ENCODE peak calls at places on chromosomes 13 and 19, in ten cellular contexts. D is neural progenitor cell, N is fibroblast of pulmonary artery, V is transverse colon, U is dorsolateral prefrontal cortex, M is heart right ventricle, Z is tibial nerve, A is osteoblast, Q is neural crest cell, X is choroid plexus epithelial cell. I is an unnamed sample.

GRCh38 chr19:50331187-50332013 is 2.2 kb upstream of the KCNC3 start:
- DNase-seq in D (peak), N (no peak), V (no peak), U (no peak), M (no peak), Z (no peak), A (peak), Q (no peak), X (no peak), I (no peak)

GRCh38 chr19:47436712-47437401 is 17.5 kb upstream of the MEIS3 start:
- DNase-seq in D (peak), N (peak), V (peak), U (peak), M (peak), Z (peak), A (peak), Q (peak), X (peak), I (peak)

GRCh38 chr19:45645631-45646344 is 6.6 kb upstream of the EML2 start:
- DNase-seq in D (peak), N (peak), V (peak), U (peak), M (peak), Z (peak), A (peak), Q (peak), X (peak), I (peak)

GRCh38 chr19:55670280-55671053 is 4.6 kb upstream of the EPN1 start:
- DNase-seq in D (peak), N (no peak), V (no peak), U (no peak), M (no peak), Z (no peak), A (peak), Q (no peak), X (no peak), I (no peak)

GRCh38 chr13:113620036-113620435 is 35.5 kb downstream of the TFDP1 start:
- DNase-seq in D (no peak), N (no peak), V (no peak), U (peak), M (no peak), Z (no peak), A (no peak), Q (no peak), X (no peak), I (no peak)

GRCh38 chr13:113800576-113800926 is 41.5 kb downstream of the TMEM255B start:
- DNase-seq in D (no peak), N (no peak), V (no peak), U (peak), M (no peak), Z (no peak), A (peak), Q (no peak), X (no peak), I (no peak)

GRCh38 chr19:4586691-4587090 is 27.2 kb upstream of the SEMA6B start:
- DNase-seq in D (no peak), N (no peak), V (no peak), U (no peak), M (no peak), Z (no peak), A (peak), Q (no peak), X (no peak), I (no peak)

GRCh38 chr13:40309881-40310280 is 356.6 kb downstream of the FOXO1 start:
- DNase-seq in D (no peak), N (no peak), V (no peak), U (no peak), M (no peak), Z (no peak), A (no peak), Q (no peak), X (no peak), I (no peak)

GRCh38 chr19:9875796-9876195 is 40.7 kb downstream of the PIN1 start:
- DNase-seq in D (peak), N (no peak), V (no peak), U (no peak), M (no peak), Z (no peak), A (no peak), Q (no peak), X (no peak), I (no peak)

DNA sequence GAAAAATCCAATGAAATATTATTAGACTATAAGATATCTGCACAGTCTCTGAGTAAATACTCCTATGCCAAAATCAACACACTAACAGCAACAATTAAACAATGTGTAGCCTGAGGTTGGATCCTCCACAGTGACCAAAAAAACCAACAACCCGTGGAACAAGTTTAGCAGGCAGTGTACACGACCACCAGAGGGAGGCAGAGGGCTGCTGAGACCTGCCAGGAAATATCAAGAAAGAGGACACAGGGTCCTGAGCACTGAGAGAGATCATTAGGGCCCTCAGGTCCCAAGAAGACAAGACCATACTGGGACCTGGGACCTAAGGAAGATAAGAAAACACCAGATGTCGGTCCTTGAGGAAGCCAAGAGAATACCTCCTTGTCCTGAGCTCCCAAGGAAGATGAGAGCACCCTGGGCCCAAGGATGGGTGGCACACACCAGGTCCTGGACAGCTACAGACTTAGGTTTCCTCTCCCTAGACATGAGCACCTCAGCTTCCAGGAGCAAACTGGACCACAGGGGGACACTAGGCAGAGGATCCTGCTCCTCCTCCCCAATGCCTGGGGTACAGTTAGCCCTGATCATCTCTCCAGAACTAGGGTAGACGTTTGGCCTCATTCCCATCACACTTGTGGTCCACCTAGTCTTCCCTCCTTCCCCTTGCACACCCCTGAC is 822 bp upstream of the ZNF274 start:
- DNase-seq in D (peak), N (peak), V (peak), U (peak), M (peak), Z (peak), A (peak), Q (peak), X (peak), I (peak)
- TF ChIP-seq CTCF in D (peak), N (peak), V (peak), U (peak), M (peak), Z (peak), A (peak), Q (peak), X (peak), I (peak)

GRCh38 chr19:17834350-17835181 is 13.2 kb downstream of the JAK3 start:
- DNase-seq in D (peak), N (no peak), V (no peak), U (no peak), M (no peak), Z (no peak), A (peak), Q (peak), X (no peak), I (no peak)
- TF ChIP-seq CTCF in D (peak), N (peak), V (no peak), U (no peak), M (no peak), Z (no peak), A (peak), Q (no peak), X (peak), I (peak)

GRCh38 chr19:35462476-35462953 is 14.5 kb downstream of the FFAR2 start:
- DNase-seq in D (no peak), N (no peak), V (peak), U (no peak), M (no peak), Z (no peak), A (no peak), Q (no peak), X (no peak), I (no peak)
- TF ChIP-seq CTCF in D (no peak), N (no peak), V (no peak), U (no peak), M (no peak), Z (no peak), A (no peak), Q (no peak), X (no peak), I (no peak)

DNA sequence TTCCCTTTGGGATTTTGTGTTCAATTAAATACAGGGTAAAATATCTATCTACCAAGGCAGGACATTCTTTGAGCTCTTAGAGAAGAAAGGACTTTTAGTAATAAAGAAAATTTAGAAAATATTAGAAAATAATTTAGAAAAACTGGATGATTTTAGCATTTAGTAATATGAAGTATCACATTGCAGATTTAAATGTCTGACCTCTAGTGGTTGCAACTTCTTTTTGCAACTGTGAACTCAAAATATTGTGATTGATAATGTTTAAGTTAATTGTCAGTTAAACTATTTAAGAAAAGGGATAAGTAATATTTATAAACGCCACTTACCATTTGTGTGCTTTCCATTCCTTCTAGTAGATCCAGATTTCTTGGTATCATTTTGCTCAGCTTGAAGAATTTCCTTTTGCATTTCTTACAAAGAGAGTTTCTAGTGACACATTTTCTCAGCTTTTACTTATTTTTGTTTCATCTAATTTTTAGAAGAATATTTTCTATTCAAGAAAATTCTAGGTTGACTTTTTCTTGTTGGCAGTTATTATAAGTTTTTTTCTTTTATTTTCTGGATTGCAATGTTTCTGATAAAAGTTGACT is 10.3 kb upstream of the POSTN start:
- DNase-seq in D (no peak), N (peak), V (no peak), U (no peak), M (no peak), Z (no peak), A (no peak), Q (no peak), X (peak), I (no peak)
- TF ChIP-seq CTCF in D (peak), N (peak), V (no peak), U (peak), M (peak), Z (peak), A (peak), Q (peak), X (peak), I (peak)

GRCh38 chr19:48779636-48780035 is 24.3 kb downstream of the FGF21 start:
- DNase-seq in D (no peak), N (no peak), V (no peak), U (no peak), M (no peak), Z (no peak), A (peak), Q (no peak), X (no peak), I (no peak)

GRCh38 chr19:48780684-48781391 is 25.5 kb downstream of the FGF21 start:
- DNase-seq in D (no peak), N (peak), V (no peak), U (no peak), M (no peak), Z (peak), A (peak), Q (no peak), X (peak), I (peak)

DNA sequence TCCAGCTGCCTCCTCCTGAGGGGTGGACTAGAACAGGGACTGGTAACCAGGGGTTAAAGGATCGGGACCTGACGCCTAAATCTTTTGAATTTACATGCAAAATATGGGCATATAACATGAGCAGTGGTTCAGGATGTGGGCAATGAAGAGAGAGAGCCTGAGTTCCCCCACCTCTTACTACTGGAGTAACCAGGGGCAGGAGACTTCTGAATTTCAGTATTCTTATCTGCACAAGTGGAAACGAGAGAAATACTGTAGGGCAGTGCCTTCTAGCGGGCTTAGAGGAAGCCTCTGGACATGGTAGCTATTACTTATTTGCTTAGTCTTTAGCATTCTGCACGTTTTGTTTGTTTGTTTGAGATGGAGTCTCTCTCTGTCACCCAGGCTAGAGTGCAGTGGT is 26.3 kb downstream of the BCAT2 start:
- DNase-seq in D (no peak), N (peak), V (no peak), U (no peak), M (no peak), Z (no peak), A (peak), Q (no peak), X (peak), I (peak)
- TF ChIP-seq CTCF in D (no peak), N (peak), V (no peak), U (no peak), M (peak), Z (no peak), A (peak), Q (no peak), X (peak), I (peak)

GRCh38 chr19:15296353-15296752 is 36.0 kb downstream of the BRD4 start:
- DNase-seq in D (no peak), N (no peak), V (no peak), U (no peak), M (peak), Z (no peak), A (peak), Q (no peak), X (no peak), I (peak)

GRCh38 chr19:15296841-15297415 is 35.4 kb downstream of the BRD4 start:
- DNase-seq in D (no peak), N (no peak), V (no peak), U (no peak), M (no peak), Z (no peak), A (no peak), Q (no peak), X (no peak), I (peak)

GRCh38 chr19:15299568-15300409 is 32.5 kb downstream of the BRD4 start:
- DNase-seq in D (no peak), N (peak), V (no peak), U (no peak), M (no peak), Z (no peak), A (peak), Q (no peak), X (peak), I (peak)

GRCh38 chr19:15298847-15299567 is 33.3 kb downstream of the BRD4 start:
- DNase-seq in D (no peak), N (no peak), V (no peak), U (no peak), M (no peak), Z (no peak), A (no peak), Q (no peak), X (no peak), I (no peak)

GRCh38 chr19:15297416-15298224 is 34.7 kb downstream of the BRD4 start:
- DNase-seq in D (no peak), N (peak), V (peak), U (no peak), M (no peak), Z (no peak), A (peak), Q (no peak), X (peak), I (peak)
- TF ChIP-seq CTCF in D (peak), N (peak), V (no peak), U (no peak), M (no peak), Z (no peak), A (no peak), Q (no peak), X (peak), I (peak)

GRCh38 chr19:18419195-18419698 is at the start of gene SSBP4:
- DNase-seq in D (peak), N (peak), V (peak), U (no peak), M (peak), Z (peak), A (peak), Q (peak), X (peak), I (peak)
- TF ChIP-seq CTCF in D (peak), N (no peak), V (no peak), U (no peak), M (no peak), Z (no peak), A (peak), Q (peak), X (no peak), I (peak)

DNA sequence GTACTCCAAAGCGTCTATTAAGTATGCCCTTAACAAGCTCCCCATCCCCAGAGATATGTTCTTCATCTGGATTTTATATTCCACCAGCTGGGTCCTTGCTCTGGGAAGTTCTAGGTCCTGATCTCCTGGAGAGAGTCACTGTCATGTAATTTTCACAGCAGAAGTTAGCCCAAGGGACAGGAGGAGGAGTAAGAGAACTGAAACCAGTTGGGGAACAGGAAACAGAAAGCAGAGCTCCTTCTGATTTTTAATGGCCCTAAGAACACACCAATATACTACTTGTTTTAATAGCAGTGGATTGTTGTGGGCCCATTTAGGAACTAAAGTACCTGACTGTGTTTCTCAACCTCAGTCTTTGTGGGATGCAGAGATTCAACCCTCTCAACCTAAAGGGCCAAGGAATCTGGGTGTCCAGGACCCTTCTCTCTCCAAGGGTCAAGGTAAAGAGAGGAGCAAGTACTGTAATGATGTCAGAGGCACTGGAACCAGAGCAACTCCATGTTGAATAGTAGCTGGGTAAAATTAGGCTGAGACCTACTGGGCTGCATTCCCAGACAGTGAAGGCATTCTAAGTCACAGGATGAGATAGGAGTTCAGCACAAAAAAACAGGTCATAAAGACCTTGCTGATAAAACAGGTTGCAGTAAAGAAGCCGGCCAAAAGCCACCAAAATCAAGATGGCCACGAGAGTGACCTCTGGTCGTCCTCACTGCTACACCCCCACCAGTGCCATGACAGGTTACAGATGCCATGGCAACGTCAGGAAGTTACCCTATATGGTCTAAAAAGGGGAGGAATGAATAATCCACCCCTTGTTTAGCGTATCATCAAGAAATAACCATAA is 8.1 kb upstream of the FPR3 start:
- DNase-seq in D (no peak), N (no peak), V (no peak), U (no peak), M (no peak), Z (no peak), A (no peak), Q (no peak), X (no peak), I (no peak)
- TF ChIP-seq CTCF in D (no peak), N (no peak), V (no peak), U (no peak), M (no peak), Z (no peak), A (no peak), Q (no peak), X (no peak), I (no peak)

GRCh38 chr19:10881403-10882107 is 10.2 kb downstream of the CARM1 start:
- DNase-seq in D (peak), N (no peak), V (no peak), U (no peak), M (no peak), Z (no peak), A (peak), Q (no peak), X (no peak), I (no peak)
- TF ChIP-seq CTCF in D (no peak), N (no peak), V (no peak), U (no peak), M (no peak), Z (no peak), A (no peak), Q (no peak), X (no peak), I (no peak)

I was measured in fibroblast of villous mesenchyme.